ENCODE peak calls at places on chromosomes 13 and 19, in five cellular contexts. T is cardiac muscle cell; J is type B pancreatic cell; Z is epithelial cell of proximal tubule; H is CD8-positive, alpha-beta T cell. N is an unnamed sample.

GRCh38 chr19:8253678-8254077 is 44.5 kb downstream of the CERS4 start:
- DNase-seq in H (no peak), J (no peak), T (no peak), Z (no peak), N (no peak)

GRCh38 chr13:29654807-29655547 is 59.5 kb upstream of the SLC7A1 start:
- DNase-seq in T (peak; percentile 8), J (no peak), H (no peak), Z (no peak), N (no peak)

GRCh38 chr19:1169921-1170885 is 3.9 kb downstream of the SBNO2 start:
- DNase-seq in Z (no peak), T (peak; percentile 53), J (no peak), H (no peak), N (no peak)

GRCh38 chr19:37943480-37943879 is 36.5 kb downstream of the SIPA1L3 start:
- DNase-seq in Z (no peak), H (no peak), T (no peak), J (no peak), N (no peak)

GRCh38 chr19:47470447-47471195 is 1.1 kb downstream of the SLC8A2 start:
- DNase-seq in H (no peak), Z (no peak), J (no peak), T (no peak), N (no peak)

GRCh38 chr13:110690516-110690915 is 15.4 kb downstream of the CARS2 start:
- DNase-seq in J (no peak), T (no peak), Z (no peak), H (no peak), N (no peak)

GRCh38 chr13:48151343-48151742 is 56.4 kb upstream of the MED4 start:
- DNase-seq in J (no peak), H (no peak), T (no peak), Z (no peak), N (no peak)

GRCh38 chr13:42119875-42120274 is 71.4 kb downstream of the DGKH start:
- DNase-seq in J (no peak), T (no peak), H (no peak), Z (no peak), N (no peak)

GRCh38 chr19:17385878-17386611 is 8.0 kb downstream of the CCDC194 start:
- DNase-seq in Z (no peak), J (no peak), H (no peak), T (peak; percentile 76), N (no peak)

GRCh38 chr13:36904219-36904618 is 15.8 kb downstream of the SMAD9 start:
- DNase-seq in H (no peak), J (no peak), Z (no peak), T (no peak), N (no peak)

GRCh38 chr19:4220188-4220587 is 9.1 kb upstream of the EBI3 start:
- DNase-seq in J (no peak), T (no peak), Z (no peak), H (no peak), N (no peak)

GRCh38 chr13:70380809-70381208 is 272.6 kb upstream of the KLHL1 start:
- DNase-seq in Z (no peak), H (no peak), T (no peak), J (no peak), N (no peak)

GRCh38 chr13:31276386-31276785 is 76.6 kb downstream of the B3GLCT start:
- DNase-seq in H (no peak), Z (no peak), J (no peak), T (peak; percentile 31), N (no peak)

GRCh38 chr19:21164541-21164940 is 22.7 kb downstream of the ZNF431 start:
- DNase-seq in T (no peak), J (no peak), Z (no peak), H (no peak), N (no peak)

GRCh38 chr19:4277051-4277700 is 1.9 kb upstream of the SHD start:
- DNase-seq in T (no peak), J (no peak), Z (no peak), H (no peak), N (no peak)

GRCh38 chr19:12733369-12733896 is 1.1 kb downstream of the TRIR start:
- DNase-seq in T (peak; percentile 55), J (no peak), H (no peak), Z (no peak), N (no peak)
- TF ChIP-seq CTCF in T (peak; percentile 37), J (peak; percentile 40), H (peak; percentile 34), Z (peak; percentile 54), N (peak; percentile 30)

GRCh38 chr13:88434953-88435352 is 763.8 kb downstream of the SLITRK5 start:
- DNase-seq in T (no peak), Z (no peak), J (no peak), H (no peak), N (no peak)
- TF ChIP-seq CTCF in T (no peak), Z (no peak), J (no peak), H (no peak), N (no peak)

GRCh38 chr13:60226507-60226906 is 62.8 kb upstream of the DIAPH3 start:
- DNase-seq in Z (no peak), J (no peak), T (peak; percentile 53), H (no peak), N (no peak)
- TF ChIP-seq CTCF in Z (peak; percentile 69), J (peak; percentile 46), T (peak; percentile 50), H (no peak), N (no peak)

GRCh38 chr13:84951128-84951527 is 848.1 kb downstream of the SLITRK6 start:
- DNase-seq in Z (no peak), J (no peak), H (no peak), T (no peak), N (no peak)
- TF ChIP-seq CTCF in Z (no peak), J (no peak), H (no peak), T (no peak), N (no peak)

GRCh38 chr13:44031555-44031954 is 151.9 kb downstream of the LACC1 start:
- DNase-seq in J (no peak), H (no peak), Z (no peak), T (no peak), N (no peak)
- TF ChIP-seq CTCF in J (peak; percentile 18), H (no peak), Z (no peak), T (no peak), N (no peak)

GRCh38 chr13:102724923-102725322 is 30.1 kb upstream of the METTL21C start:
- DNase-seq in T (peak; percentile 72), H (no peak), Z (peak; percentile 72), J (no peak), N (no peak)

GRCh38 chr13:102729560-102730275 is 34.9 kb upstream of the METTL21C start:
- DNase-seq in Z (no peak), T (peak; percentile 87), J (no peak), H (no peak), N (no peak)

GRCh38 chr13:102721800-102722231 is 27.0 kb upstream of the METTL21C start:
- DNase-seq in H (no peak), Z (no peak), T (peak; percentile 56), J (no peak), N (no peak)

DNA sequence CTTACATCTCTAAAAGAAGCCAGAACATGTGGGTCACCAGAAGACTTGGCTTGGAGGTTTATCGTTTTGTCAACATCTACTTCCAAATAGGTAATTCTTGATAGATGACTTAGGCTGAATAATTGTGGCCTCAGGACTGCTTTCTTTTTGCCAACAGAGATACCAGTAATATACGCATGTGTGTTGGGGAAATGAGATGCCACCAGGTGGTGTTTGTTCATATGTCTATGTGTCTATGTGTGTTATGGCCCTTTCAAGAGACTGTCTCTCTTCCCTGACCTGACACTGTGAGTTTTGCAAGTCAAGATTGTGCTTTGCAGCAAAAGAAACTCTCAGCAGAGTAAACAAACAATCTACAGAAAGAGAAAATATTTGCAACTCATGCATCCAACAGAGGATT is 31.6 kb upstream of the METTL21C start:
- DNase-seq in T (no peak), J (no peak), H (no peak), Z (no peak), N (no peak)
- TF ChIP-seq CTCF in T (no peak), J (no peak), H (no peak), Z (peak; percentile 43), N (no peak)

DNA sequence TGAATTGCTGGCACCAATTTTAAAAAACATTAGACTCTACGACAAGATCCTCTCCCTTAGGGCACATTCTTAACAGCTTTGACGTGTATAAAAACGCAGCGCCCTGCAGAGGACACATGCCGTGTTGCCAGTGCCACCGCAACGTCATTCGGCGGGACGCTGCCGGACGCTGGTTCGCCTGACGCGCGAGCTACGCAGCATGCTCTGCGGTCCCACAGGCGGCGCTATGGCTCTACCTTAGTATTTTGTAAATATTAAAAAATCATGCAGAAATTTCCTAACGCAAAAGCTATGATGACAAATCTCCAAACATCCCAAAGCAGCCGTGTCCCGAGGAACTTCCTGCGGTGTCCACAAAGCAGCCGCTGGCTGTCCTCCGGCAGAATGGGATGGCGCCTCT is 4.2 kb upstream of the ADPRHL1 start:
- DNase-seq in Z (no peak), T (no peak), H (no peak), J (no peak), N (no peak)
- TF ChIP-seq CTCF in Z (no peak), T (peak; percentile 3), H (no peak), J (no peak), N (no peak)

GRCh38 chr13:75365724-75366173 is 116.2 kb downstream of the TBC1D4 start:
- DNase-seq in J (no peak), T (peak; percentile 36), Z (peak; percentile 52), H (no peak), N (no peak)
- TF ChIP-seq CTCF in J (peak; percentile 34), T (no peak), Z (peak; percentile 7), H (no peak), N (no peak)

DNA sequence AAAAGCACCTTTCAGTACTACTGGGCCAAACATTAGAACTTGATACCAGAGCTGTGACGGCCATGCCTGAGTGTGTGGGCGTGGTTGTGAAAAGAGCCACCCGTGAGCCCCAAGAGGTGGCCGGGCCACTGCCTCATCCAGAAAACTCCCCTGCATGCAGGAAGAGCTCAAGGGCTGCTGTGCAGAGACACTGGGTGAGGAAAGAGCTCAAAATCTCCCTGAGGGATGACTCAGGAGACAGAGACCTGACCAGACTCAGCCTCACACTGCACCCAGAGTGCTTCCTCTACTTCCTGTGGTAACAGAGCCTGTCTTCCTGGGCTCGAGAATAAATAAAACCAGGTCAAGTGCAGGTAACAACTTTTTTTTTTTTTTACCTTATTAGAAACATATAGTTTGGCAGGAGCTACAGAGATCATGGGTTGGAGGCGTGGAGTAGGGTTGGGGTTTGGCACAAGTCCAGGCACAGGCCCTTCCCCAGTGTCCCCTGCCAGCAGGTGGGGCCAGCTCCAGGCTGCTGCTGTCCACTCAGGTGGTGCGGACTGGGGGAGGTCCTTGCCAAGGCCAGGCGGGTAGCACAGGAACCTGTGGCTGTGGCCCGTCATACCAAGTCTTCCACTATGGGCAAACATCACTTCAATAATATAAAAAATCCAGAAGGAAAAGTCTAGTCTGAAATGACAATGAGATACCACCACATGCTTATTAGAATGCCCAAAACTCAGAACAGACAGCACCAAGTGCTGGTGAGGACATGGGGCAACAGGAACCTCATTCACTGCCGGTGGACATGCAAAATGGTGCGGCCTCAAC is 25.5 kb downstream of the ELL start:
- DNase-seq in T (peak; percentile 43), H (peak; percentile 38), J (no peak), Z (peak; percentile 47), N (peak; percentile 92)
- TF ChIP-seq CTCF in T (no peak), H (no peak), J (no peak), Z (peak; percentile 43), N (peak; percentile 11)